ENCODE peak calls at places on chromosome 4, in ten cellular contexts. N is endothelial cell of umbilical vein, C is transverse colon, M is GM12891, X is HCT116, J is HepG2, T is spleen, G is esophagus muscularis mucosa, Y is breast epithelium, K is upper lobe of left lung. E is an unnamed sample.

GRCh38 chr4:17092990-17093880 is 194.8 kb upstream of the LDB2 start:
- DNase-seq in N (no peak), C (no peak), M (no peak), X (no peak), J (no peak), T (no peak), G (peak), Y (no peak), K (no peak), E (no peak)

GRCh38 chr4:128255906-128256305 is 31.7 kb downstream of the PGRMC2 start:
- DNase-seq in N (no peak), C (no peak), M (no peak), X (no peak), J (no peak), T (no peak), G (no peak), Y (no peak), K (no peak), E (no peak)

GRCh38 chr4:57219389-57219890 is 109.3 kb upstream of the IGFBP7 start:
- DNase-seq in N (no peak), C (no peak), M (no peak), X (no peak), J (no peak), T (no peak), G (no peak), Y (no peak), K (no peak), E (no peak)

GRCh38 chr4:126850286-126850685 is 782.5 kb upstream of the INTU start:
- DNase-seq in N (peak), C (no peak), M (no peak), X (peak), J (no peak), T (no peak), G (no peak), Y (no peak), K (no peak), E (no peak)

GRCh38 chr4:174554329-174554728 is 32.0 kb upstream of the HPGD start:
- DNase-seq in N (no peak), C (no peak), M (no peak), X (no peak), J (no peak), T (no peak), G (no peak), Y (no peak), K (no peak), E (no peak)

GRCh38 chr4:78553526-78554060 is 2.0 kb downstream of the ANXA3 start:
- DNase-seq in N (no peak), C (no peak), M (no peak), X (no peak), J (peak), T (no peak), G (no peak), Y (no peak), K (no peak), E (no peak)

GRCh38 chr4:48226199-48226598 is 43.4 kb downstream of the TEC start:
- DNase-seq in N (no peak), C (no peak), M (no peak), X (no peak), J (no peak), T (no peak), G (no peak), Y (no peak), K (no peak), E (no peak)

GRCh38 chr4:23881052-23881501 is 8.8 kb downstream of the PPARGC1A start:
- DNase-seq in N (no peak), C (no peak), M (no peak), X (no peak), J (peak), T (no peak), G (no peak), Y (no peak), K (no peak), E (no peak)

GRCh38 chr4:13476915-13477314 is 7.2 kb downstream of the RAB28 start:
- DNase-seq in N (peak), C (no peak), M (no peak), X (no peak), J (no peak), T (no peak), G (no peak), Y (no peak), K (no peak), E (no peak)

GRCh38 chr4:147943159-147943638 is 211.3 kb downstream of the ARHGAP10 start:
- DNase-seq in N (no peak), C (no peak), M (no peak), X (no peak), J (no peak), T (no peak), G (no peak), Y (no peak), K (no peak), E (no peak)

GRCh38 chr4:15689540-15689939 is 7.9 kb downstream of the FAM200B start:
- DNase-seq in N (no peak), C (no peak), M (no peak), X (no peak), J (no peak), T (no peak), G (no peak), Y (no peak), K (no peak), E (no peak)

GRCh38 chr4:185128272-185129119 is 14.6 kb upstream of the SLC25A4 start:
- DNase-seq in N (peak), C (peak), M (peak), X (no peak), J (no peak), T (no peak), G (no peak), Y (no peak), K (peak), E (no peak)

GRCh38 chr4:152217896-152218295 is 318.0 kb downstream of the FBXW7 start:
- DNase-seq in N (no peak), C (no peak), M (no peak), X (no peak), J (no peak), T (no peak), G (peak), Y (no peak), K (no peak), E (no peak)

GRCh38 chr4:82450966-82451755 is 20.8 kb downstream of the ENOPH1 start:
- DNase-seq in N (no peak), C (no peak), M (no peak), X (no peak), J (no peak), T (no peak), G (no peak), Y (no peak), K (no peak), E (no peak)

GRCh38 chr4:83561381-83561780 is 25.5 kb downstream of the GPAT3 start:
- DNase-seq in N (peak), C (peak), M (no peak), X (peak), J (peak), T (no peak), G (no peak), Y (no peak), K (no peak), E (no peak)

GRCh38 chr4:64399313-64400109 is 9.7 kb downstream of the TECRL start:
- DNase-seq in N (no peak), C (no peak), M (no peak), X (no peak), J (no peak), T (no peak), G (no peak), Y (no peak), K (no peak), E (no peak)

GRCh38 chr4:143358923-143359694 is 22.4 kb downstream of the GAB1 start:
- DNase-seq in N (peak), C (peak), M (no peak), X (no peak), J (no peak), T (peak), G (no peak), Y (peak), K (no peak), E (no peak)

DNA sequence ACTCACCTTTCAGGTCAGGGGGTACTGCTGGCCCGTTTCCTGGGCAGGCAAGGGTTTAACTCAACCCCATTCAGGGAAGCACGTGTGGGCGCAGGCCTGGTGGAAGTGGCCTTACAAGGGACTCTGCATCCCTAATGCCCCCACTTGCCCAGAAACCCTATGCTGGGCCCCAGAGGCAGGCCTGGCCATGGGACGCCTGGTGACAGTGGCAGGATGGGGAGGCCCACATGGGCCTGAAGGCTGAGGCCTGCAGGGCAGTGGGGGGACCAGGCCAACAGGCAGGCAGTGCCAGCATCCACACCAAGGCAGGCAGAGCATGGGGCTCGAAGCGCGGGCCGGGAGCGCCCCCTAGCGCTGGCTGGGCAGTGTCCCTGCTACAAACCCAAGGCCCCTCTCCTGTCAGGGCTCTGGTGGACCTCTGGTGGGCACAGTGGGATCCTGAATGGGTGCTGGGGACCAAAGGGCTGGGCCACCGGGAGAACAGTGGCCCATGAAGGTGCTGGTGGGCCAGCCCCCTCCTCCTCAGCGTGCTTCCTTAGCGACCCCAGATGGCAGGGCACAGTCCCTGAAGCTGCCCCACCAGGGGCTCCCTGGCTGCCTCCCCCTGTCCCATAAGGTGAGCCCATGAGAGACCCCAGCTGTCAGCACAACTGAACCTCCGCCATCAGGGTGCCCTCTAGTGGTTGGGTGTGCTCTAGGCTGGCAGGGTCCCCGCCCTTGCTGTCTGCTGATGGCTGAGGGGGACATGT is 16.8 kb downstream of the FGFR3 start:
- DNase-seq in N (peak), C (peak), M (peak), X (peak), J (peak), T (peak), G (no peak), Y (no peak), K (peak), E (peak)
- TF ChIP-seq POLR2AphosphoS5 in N (no peak), C (no peak), M (no peak), X (no peak), J (no peak), T (peak), G (no peak), Y (no peak), K (no peak), E (no peak)

DNA sequence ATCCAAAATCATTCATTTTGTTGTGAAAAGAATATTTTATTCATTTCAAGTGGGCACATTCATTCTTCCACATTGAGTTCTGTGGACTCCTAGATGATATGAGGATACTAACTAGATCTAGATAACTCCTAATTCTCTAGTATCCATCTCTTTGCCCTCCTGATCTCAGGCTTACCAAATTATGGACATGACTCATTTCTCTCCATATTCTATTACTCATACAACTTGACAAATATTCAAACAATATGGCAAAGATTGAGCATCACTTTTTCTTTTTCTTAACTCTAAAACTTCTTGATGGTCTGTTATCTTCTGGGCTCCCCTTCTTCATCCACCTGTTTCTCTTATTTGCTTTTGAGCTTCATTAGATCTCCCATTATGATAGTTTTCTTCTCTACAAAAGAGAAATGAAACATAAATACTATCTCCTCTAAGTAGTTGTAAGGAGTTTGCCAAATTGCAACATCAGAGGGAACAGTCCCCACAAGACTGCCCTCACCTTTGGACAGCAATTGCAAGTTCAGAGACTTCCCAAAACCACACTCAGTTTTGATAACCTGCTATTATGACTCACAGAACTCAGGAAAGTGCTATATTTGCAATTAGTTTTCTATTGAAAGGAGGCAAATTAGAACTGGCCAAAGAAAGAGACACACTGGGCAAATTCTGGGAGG is 422.9 kb downstream of the SPRY1 start:
- DNase-seq in N (no peak), C (no peak), M (no peak), X (no peak), J (no peak), T (no peak), G (no peak), Y (no peak), K (no peak), E (no peak)
- TF ChIP-seq POLR2A in N (no peak), C (no peak), M (no peak), X (no peak), J (no peak), T (no peak), G (no peak), Y (no peak), K (no peak), E (no peak)

DNA sequence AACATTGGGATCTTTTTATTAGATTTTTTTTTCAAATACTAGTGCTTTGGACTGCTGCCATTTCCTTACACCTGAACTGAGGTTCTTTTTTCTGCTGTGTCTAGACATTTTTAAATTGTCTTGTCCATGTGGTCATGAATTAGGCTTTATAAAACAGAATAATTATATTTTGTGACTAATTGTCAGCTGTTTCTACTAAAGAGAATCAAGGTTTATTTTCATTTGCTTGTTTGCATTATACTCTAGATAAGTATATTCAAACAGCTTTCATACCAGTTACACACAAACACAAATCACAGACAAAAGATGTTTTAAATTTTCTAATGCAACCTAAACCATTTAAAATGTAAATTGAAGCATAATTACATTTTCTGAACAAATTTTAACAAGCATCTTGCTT is 194.7 kb downstream of the GALNTL6 start:
- DNase-seq in N (no peak), C (no peak), M (no peak), X (no peak), J (no peak), T (no peak), G (no peak), Y (no peak), K (no peak), E (no peak)
- TF ChIP-seq POLR2AphosphoS5 in N (no peak), C (no peak), M (no peak), X (no peak), J (no peak), T (no peak), G (no peak), Y (no peak), K (no peak), E (no peak)

DNA sequence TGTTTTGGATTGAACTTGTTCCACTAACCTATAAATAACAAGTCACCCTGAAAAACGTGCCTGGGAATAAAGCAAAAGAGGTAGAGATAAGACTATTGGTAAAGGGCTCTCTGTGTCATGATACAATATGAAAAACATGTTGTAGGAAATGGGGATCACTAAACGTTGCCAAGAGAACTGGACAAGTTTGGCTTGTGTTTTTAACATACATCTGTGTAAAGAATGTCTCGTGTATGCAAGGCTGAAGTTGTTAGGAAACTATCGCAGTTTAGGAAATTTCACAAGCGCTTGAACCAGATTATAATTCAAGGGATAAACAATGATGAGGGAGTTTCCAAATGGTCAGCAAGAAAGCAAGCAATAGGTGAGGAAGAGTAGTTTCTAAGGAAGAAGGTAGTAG is 655.8 kb downstream of the PCDH7 start:
- DNase-seq in N (no peak), C (no peak), M (no peak), X (no peak), J (no peak), T (no peak), G (no peak), Y (no peak), K (no peak), E (no peak)
- TF ChIP-seq POLR2A in N (no peak), C (no peak), M (no peak), X (no peak), J (no peak), T (no peak), G (no peak), Y (no peak), K (no peak), E (no peak)

DNA sequence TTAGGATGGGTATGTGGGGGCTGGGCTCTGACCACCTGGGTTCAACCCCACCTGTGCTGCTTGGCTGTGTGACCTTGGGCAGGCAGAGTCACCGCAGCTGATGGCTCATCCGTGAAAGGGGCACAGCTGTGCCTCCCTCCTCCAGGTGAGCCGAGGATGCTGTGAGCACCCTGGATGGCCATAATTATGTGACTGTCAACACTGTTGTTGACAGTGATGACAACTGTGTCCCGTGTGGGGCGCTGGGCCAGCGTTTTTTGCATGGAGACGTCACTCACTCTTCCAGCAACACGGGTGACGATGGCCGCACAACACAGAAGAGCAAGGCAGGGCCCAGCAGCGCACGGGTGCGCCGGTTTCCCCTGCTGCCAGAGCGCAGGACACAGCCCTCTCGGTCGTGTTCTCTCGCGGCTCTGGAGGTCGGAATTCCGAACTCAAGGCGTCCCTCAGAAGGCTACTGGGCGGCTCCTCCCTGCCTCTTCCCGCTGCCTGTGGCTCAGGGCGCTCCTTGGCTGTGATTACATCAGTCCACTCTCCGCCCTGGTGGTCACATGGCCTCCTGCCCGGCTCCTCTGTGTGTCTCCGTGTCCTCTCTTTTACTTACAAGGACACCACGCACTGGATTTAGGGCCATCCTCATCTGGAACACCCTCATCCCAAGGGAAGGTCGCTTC is 1.3 kb downstream of the SH3TC1 start:
- DNase-seq in N (peak), C (peak), M (no peak), X (no peak), J (no peak), T (no peak), G (peak), Y (peak), K (peak), E (peak)
- TF ChIP-seq POLR2AphosphoS5 in N (peak), C (peak), M (no peak), X (peak), J (peak), T (peak), G (peak), Y (no peak), K (peak), E (no peak)

DNA sequence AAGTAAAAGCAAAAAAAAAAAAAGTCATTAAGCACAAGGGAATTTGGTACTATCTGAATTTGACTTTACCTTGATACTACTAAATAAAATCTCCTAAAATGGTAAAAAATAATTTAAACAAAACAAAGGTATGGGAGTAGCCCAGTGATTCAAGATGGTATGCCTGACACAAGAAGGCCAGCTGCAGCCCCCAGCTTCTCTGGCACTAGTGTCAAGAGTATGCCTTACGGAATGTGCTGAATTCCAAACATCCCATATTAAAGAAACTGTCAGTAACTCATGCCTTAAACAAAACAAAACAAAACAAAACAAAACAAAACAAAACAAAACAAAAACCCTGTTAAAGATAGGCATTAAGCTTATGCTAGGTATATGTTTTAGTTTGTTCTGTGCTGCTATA is 80.8 kb downstream of the RASL11B start:
- DNase-seq in N (no peak), C (no peak), M (no peak), X (no peak), J (no peak), T (no peak), G (no peak), Y (no peak), K (no peak), E (no peak)
- TF ChIP-seq POLR2A in N (no peak), C (no peak), M (no peak), X (no peak), J (no peak), T (no peak), G (no peak), Y (no peak), K (no peak), E (no peak)

DNA sequence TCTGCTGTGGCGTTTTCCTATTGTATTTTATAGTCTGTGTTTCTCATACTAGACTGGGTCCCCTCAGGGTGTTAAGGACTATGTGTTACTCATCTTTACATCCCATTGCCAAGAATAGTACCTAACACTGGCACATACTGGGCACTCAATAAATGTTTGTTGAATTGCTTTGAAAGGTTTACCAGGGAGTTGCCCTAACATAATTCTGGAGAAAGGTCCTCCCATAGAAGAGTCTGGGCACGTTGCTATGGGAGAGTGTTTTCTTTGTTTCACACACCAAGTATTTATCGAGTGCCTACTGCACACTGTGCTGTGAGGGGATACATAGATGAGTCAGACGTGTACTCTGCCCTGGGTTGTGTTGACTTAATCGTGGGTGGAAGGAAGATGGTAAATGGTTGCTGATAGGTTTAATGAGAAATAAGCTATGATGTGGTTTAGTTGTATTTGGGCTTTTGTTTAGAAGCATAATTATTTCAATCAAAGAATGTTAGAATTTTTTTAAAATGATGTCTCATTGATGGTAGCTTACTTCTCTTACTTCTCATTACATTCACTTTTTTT is 42.9 kb downstream of the AFF1 start:
- DNase-seq in N (peak), C (peak), M (no peak), X (peak), J (peak), T (no peak), G (no peak), Y (peak), K (no peak), E (no peak)
- TF ChIP-seq POLR2AphosphoS5 in N (peak), C (peak), M (no peak), X (no peak), J (no peak), T (no peak), G (no peak), Y (peak), K (no peak), E (no peak)